ENCODE peak calls at places on chromosomes 11 and 22, in eight cellular contexts. S is left colon; P is mucosa of gallbladder; H is ELF-1; K is CD8-positive, alpha-beta T cell; D is foreskin keratinocyte; X is adrenal gland; M is NCI-H1105. I is an unnamed sample.

GRCh38 chr11:61756452-61757212 is 4.2 kb downstream of the MYRF start:
- DNase-seq in S (peak), P (peak), H (no peak), K (peak), D (no peak), X (no peak), M (no peak), I (no peak)

GRCh38 chr11:130999992-131000770 is 83.9 kb upstream of the SNX19 start:
- DNase-seq in S (no peak), P (no peak), H (no peak), K (no peak), D (peak), X (no peak), M (no peak), I (no peak)

GRCh38 chr22:22371031-22371541 is 126.5 kb downstream of the VPREB1 start:
- DNase-seq in S (no peak), P (no peak), H (peak), K (no peak), D (no peak), X (peak), M (no peak), I (no peak)

GRCh38 chr22:39428597-39429071 is 28.2 kb upstream of the MGAT3 start:
- DNase-seq in S (no peak), P (no peak), H (peak), K (no peak), D (no peak), X (no peak), M (no peak), I (peak)

GRCh38 chr11:44159848-44160721 is 64.6 kb downstream of the EXT2 start:
- DNase-seq in S (no peak), P (no peak), H (no peak), K (no peak), D (no peak), X (no peak), M (no peak), I (no peak)

GRCh38 chr11:112570335-112570734 is 309.7 kb upstream of the PLET1 start:
- DNase-seq in S (no peak), P (no peak), H (no peak), K (no peak), D (no peak), X (no peak), M (no peak), I (no peak)

GRCh38 chr11:68673991-68674390 is 10.4 kb upstream of the GAL start:
- DNase-seq in S (no peak), P (no peak), H (no peak), K (no peak), D (no peak), X (no peak), M (no peak), I (peak)

GRCh38 chr11:37076866-37077265 is 478.8 kb upstream of the RAG2 start:
- DNase-seq in S (no peak), P (no peak), H (no peak), K (no peak), D (no peak), X (no peak), M (no peak), I (no peak)

GRCh38 chr11:46210133-46210636 is 67.3 kb upstream of the CREB3L1 start:
- DNase-seq in S (no peak), P (no peak), H (no peak), K (no peak), D (peak), X (peak), M (no peak), I (no peak)

GRCh38 chr11:123616505-123617198 is 37.8 kb downstream of the SCN3B start:
- DNase-seq in S (peak), P (peak), H (no peak), K (no peak), D (peak), X (peak), M (no peak), I (no peak)

GRCh38 chr11:128125723-128126122 is 461.6 kb downstream of the ETS1 start:
- DNase-seq in S (no peak), P (no peak), H (no peak), K (no peak), D (no peak), X (no peak), M (no peak), I (no peak)

GRCh38 chr22:29000225-29000556 is 61.4 kb downstream of the C22orf31 start:
- DNase-seq in S (no peak), P (no peak), H (no peak), K (no peak), D (no peak), X (no peak), M (no peak), I (no peak)

GRCh38 chr11:35257287-35257686 is 118.3 kb downstream of the CD44 start:
- DNase-seq in S (no peak), P (no peak), H (no peak), K (no peak), D (no peak), X (no peak), M (no peak), I (no peak)

I was measured in posterior vena cava.